ENCODE peak calls at places on chromosomes 2 and 18, in six cellular contexts. One of them, this sample, is unnamed.

GRCh38 chr2:178811901-178812300 is 4.7 kb upstream of the TTN start:
- DNase-seq in fibroblast of pulmonary artery: no peak
- DNase-seq in astrocyte: peak; percentile 68
- DNase-seq in A549: no peak
- DNase-seq in GM10248: no peak
- DNase-seq in bronchial epithelial cell: no peak
- DNase-seq in this sample: no peak

GRCh38 chr2:182301093-182301492 is 125.7 kb downstream of the PDE1A start:
- DNase-seq in bronchial epithelial cell: peak; percentile 38
- DNase-seq in A549: peak; percentile 6
- DNase-seq in astrocyte: no peak
- DNase-seq in GM10248: no peak
- DNase-seq in fibroblast of pulmonary artery: peak; percentile 61
- DNase-seq in this sample: peak; percentile 62

GRCh38 chr2:171957061-171957460 is 34.8 kb downstream of the HAT1 start:
- DNase-seq in A549: peak; percentile 16
- DNase-seq in fibroblast of pulmonary artery: peak; percentile 8
- DNase-seq in astrocyte: no peak
- DNase-seq in bronchial epithelial cell: no peak
- DNase-seq in GM10248: no peak
- DNase-seq in this sample: peak; percentile 27

GRCh38 chr2:239293450-239294430 is 107.1 kb downstream of the HDAC4 start:
- DNase-seq in fibroblast of pulmonary artery: no peak
- DNase-seq in A549: no peak
- DNase-seq in bronchial epithelial cell: no peak
- DNase-seq in GM10248: peak; percentile 57
- DNase-seq in astrocyte: no peak
- DNase-seq in this sample: no peak

GRCh38 chr2:20496477-20496876 is 49.6 kb downstream of the RHOB start:
- DNase-seq in bronchial epithelial cell: no peak
- DNase-seq in GM10248: no peak
- DNase-seq in fibroblast of pulmonary artery: no peak
- DNase-seq in astrocyte: no peak
- DNase-seq in A549: no peak
- DNase-seq in this sample: no peak

GRCh38 chr2:98399112-98399511 is 45.5 kb upstream of the INPP4A start:
- DNase-seq in fibroblast of pulmonary artery: no peak
- DNase-seq in GM10248: no peak
- DNase-seq in astrocyte: no peak
- DNase-seq in A549: no peak
- DNase-seq in bronchial epithelial cell: no peak
- DNase-seq in this sample: no peak

GRCh38 chr2:230068658-230069080 is at the start of gene SLC16A14:
- DNase-seq in A549: peak; percentile 63
- DNase-seq in fibroblast of pulmonary artery: peak; percentile 66
- DNase-seq in astrocyte: peak; percentile 53
- DNase-seq in GM10248: peak; percentile 20
- DNase-seq in bronchial epithelial cell: peak; percentile 63
- DNase-seq in this sample: peak; percentile 67

GRCh38 chr2:126655066-126655465 is 892 bp upstream of the GYPC start:
- DNase-seq in A549: no peak
- DNase-seq in GM10248: no peak
- DNase-seq in astrocyte: no peak
- DNase-seq in fibroblast of pulmonary artery: peak; percentile 21
- DNase-seq in bronchial epithelial cell: no peak
- DNase-seq in this sample: no peak

GRCh38 chr2:180124273-180124881 is 117.3 kb upstream of the CWC22 start:
- DNase-seq in A549: peak; percentile 53
- DNase-seq in GM10248: peak; percentile 39
- DNase-seq in astrocyte: peak; percentile 37
- DNase-seq in fibroblast of pulmonary artery: peak; percentile 82
- DNase-seq in bronchial epithelial cell: peak; percentile 64
- DNase-seq in this sample: peak; percentile 71

GRCh38 chr2:146837857-146838256 is 1007.0 kb upstream of the ACVR2A start:
- DNase-seq in bronchial epithelial cell: peak; percentile 95
- DNase-seq in GM10248: no peak
- DNase-seq in A549: no peak
- DNase-seq in astrocyte: peak; percentile 22
- DNase-seq in fibroblast of pulmonary artery: peak; percentile 24
- DNase-seq in this sample: peak; percentile 80

GRCh38 chr2:148298201-148298600 is 277.3 kb downstream of the MBD5 start:
- DNase-seq in GM10248: no peak
- DNase-seq in astrocyte: peak; percentile 26
- DNase-seq in bronchial epithelial cell: peak; percentile 36
- DNase-seq in fibroblast of pulmonary artery: peak; percentile 41
- DNase-seq in A549: no peak
- DNase-seq in this sample: peak; percentile 48

GRCh38 chr18:13539843-13540535 is 186.4 kb downstream of the FAM210A start:
- DNase-seq in GM10248: no peak
- DNase-seq in A549: peak; percentile 38
- DNase-seq in fibroblast of pulmonary artery: no peak
- DNase-seq in bronchial epithelial cell: no peak
- DNase-seq in astrocyte: no peak
- DNase-seq in this sample: no peak

GRCh38 chr2:219457784-219458369 is 23.2 kb downstream of the SPEG start:
- DNase-seq in A549: peak; percentile 24
- DNase-seq in astrocyte: no peak
- DNase-seq in bronchial epithelial cell: peak; percentile 65
- DNase-seq in fibroblast of pulmonary artery: no peak
- DNase-seq in GM10248: no peak
- DNase-seq in this sample: peak; percentile 55

GRCh38 chr2:190649798-190650390 is 1.0 kb downstream of the NAB1 start:
- DNase-seq in bronchial epithelial cell: peak; percentile 36
- DNase-seq in fibroblast of pulmonary artery: peak; percentile 52
- DNase-seq in astrocyte: no peak
- DNase-seq in A549: peak; percentile 46
- DNase-seq in GM10248: no peak
- DNase-seq in this sample: peak; percentile 49

GRCh38 chr2:126664234-126664633 is 8.3 kb downstream of the GYPC start:
- DNase-seq in bronchial epithelial cell: no peak
- DNase-seq in fibroblast of pulmonary artery: no peak
- DNase-seq in A549: no peak
- DNase-seq in GM10248: peak; percentile 68
- DNase-seq in astrocyte: no peak
- DNase-seq in this sample: no peak

GRCh38 chr2:21011876-21012556 is 31.9 kb downstream of the APOB start:
- DNase-seq in astrocyte: no peak
- DNase-seq in fibroblast of pulmonary artery: no peak
- DNase-seq in bronchial epithelial cell: no peak
- DNase-seq in GM10248: no peak
- DNase-seq in A549: no peak
- DNase-seq in this sample: no peak

GRCh38 chr2:73979021-73979420 is 5.7 kb upstream of the TET3 start:
- DNase-seq in GM10248: peak; percentile 67
- DNase-seq in astrocyte: no peak
- DNase-seq in bronchial epithelial cell: no peak
- DNase-seq in fibroblast of pulmonary artery: peak; percentile 40
- DNase-seq in A549: no peak
- DNase-seq in this sample: peak; percentile 41

GRCh38 chr2:96359310-96359709 is 23.7 kb downstream of the NCAPH start:
- DNase-seq in A549: peak; percentile 29
- DNase-seq in astrocyte: no peak
- DNase-seq in GM10248: no peak
- DNase-seq in fibroblast of pulmonary artery: no peak
- DNase-seq in bronchial epithelial cell: no peak
- DNase-seq in this sample: no peak

GRCh38 chr2:150552421-150552820 is 65.0 kb upstream of the RND3 start:
- DNase-seq in GM10248: no peak
- DNase-seq in fibroblast of pulmonary artery: no peak
- DNase-seq in astrocyte: no peak
- DNase-seq in bronchial epithelial cell: no peak
- DNase-seq in A549: no peak
- DNase-seq in this sample: no peak

GRCh38 chr2:42360493-42360889 is 526 bp downstream of the COX7A2L start:
- DNase-seq in bronchial epithelial cell: no peak
- DNase-seq in GM10248: no peak
- DNase-seq in A549: no peak
- DNase-seq in fibroblast of pulmonary artery: no peak
- DNase-seq in astrocyte: no peak
- DNase-seq in this sample: no peak

GRCh38 chr2:70258532-70258875 is 567 bp downstream of the PCYOX1 start:
- DNase-seq in fibroblast of pulmonary artery: peak; percentile 55
- DNase-seq in bronchial epithelial cell: peak; percentile 29
- DNase-seq in A549: peak; percentile 34
- DNase-seq in GM10248: peak; percentile 20
- DNase-seq in astrocyte: no peak
- DNase-seq in this sample: no peak

GRCh38 chr2:11290211-11290610 is 54.2 kb downstream of the ROCK2 start:
- DNase-seq in A549: no peak
- DNase-seq in GM10248: no peak
- DNase-seq in astrocyte: no peak
- DNase-seq in bronchial epithelial cell: no peak
- DNase-seq in fibroblast of pulmonary artery: no peak
- DNase-seq in this sample: no peak

GRCh38 chr18:54717673-54718435 is 110.4 kb upstream of the RAB27B start:
- DNase-seq in bronchial epithelial cell: no peak
- DNase-seq in A549: no peak
- DNase-seq in astrocyte: peak; percentile 35
- DNase-seq in GM10248: peak; percentile 22
- DNase-seq in fibroblast of pulmonary artery: peak; percentile 18
- DNase-seq in this sample: no peak

GRCh38 chr2:108640731-108641130 is 78.6 kb upstream of the RANBP2 start:
- DNase-seq in bronchial epithelial cell: peak; percentile 90
- DNase-seq in GM10248: no peak
- DNase-seq in A549: peak; percentile 49
- DNase-seq in astrocyte: peak; percentile 94
- DNase-seq in fibroblast of pulmonary artery: peak; percentile 90
- DNase-seq in this sample: peak; percentile 72

GRCh38 chr2:227802882-227803281 is 10.8 kb upstream of the CCL20 start:
- DNase-seq in fibroblast of pulmonary artery: no peak
- DNase-seq in astrocyte: no peak
- DNase-seq in bronchial epithelial cell: no peak
- DNase-seq in GM10248: no peak
- DNase-seq in A549: no peak
- DNase-seq in this sample: no peak

GRCh38 chr2:54456526-54457325 is 599 bp downstream of the SPTBN1 start:
- DNase-seq in astrocyte: peak; percentile 17
- DNase-seq in fibroblast of pulmonary artery: peak; percentile 44
- DNase-seq in GM10248: peak; percentile 55
- DNase-seq in bronchial epithelial cell: no peak
- DNase-seq in A549: peak; percentile 42
- DNase-seq in this sample: peak; percentile 26

GRCh38 chr2:54455584-54456525 is at the start of gene SPTBN1:
- DNase-seq in A549: peak; percentile 91
- DNase-seq in astrocyte: peak; percentile 87
- DNase-seq in bronchial epithelial cell: peak; percentile 32
- DNase-seq in fibroblast of pulmonary artery: peak; percentile 94
- DNase-seq in GM10248: peak; percentile 52
- DNase-seq in this sample: peak; percentile 44

GRCh38 chr2:54454922-54455583 is 1.1 kb upstream of the SPTBN1 start:
- DNase-seq in bronchial epithelial cell: no peak
- DNase-seq in GM10248: no peak
- DNase-seq in astrocyte: no peak
- DNase-seq in fibroblast of pulmonary artery: no peak
- DNase-seq in A549: no peak
- DNase-seq in this sample: no peak

GRCh38 chr2:54459037-54459441 is 2.9 kb downstream of the SPTBN1 start:
- DNase-seq in GM10248: no peak
- DNase-seq in fibroblast of pulmonary artery: peak; percentile 73
- DNase-seq in bronchial epithelial cell: no peak
- DNase-seq in astrocyte: peak; percentile 48
- DNase-seq in A549: peak; percentile 32
- DNase-seq in this sample: peak; percentile 25

DNA sequence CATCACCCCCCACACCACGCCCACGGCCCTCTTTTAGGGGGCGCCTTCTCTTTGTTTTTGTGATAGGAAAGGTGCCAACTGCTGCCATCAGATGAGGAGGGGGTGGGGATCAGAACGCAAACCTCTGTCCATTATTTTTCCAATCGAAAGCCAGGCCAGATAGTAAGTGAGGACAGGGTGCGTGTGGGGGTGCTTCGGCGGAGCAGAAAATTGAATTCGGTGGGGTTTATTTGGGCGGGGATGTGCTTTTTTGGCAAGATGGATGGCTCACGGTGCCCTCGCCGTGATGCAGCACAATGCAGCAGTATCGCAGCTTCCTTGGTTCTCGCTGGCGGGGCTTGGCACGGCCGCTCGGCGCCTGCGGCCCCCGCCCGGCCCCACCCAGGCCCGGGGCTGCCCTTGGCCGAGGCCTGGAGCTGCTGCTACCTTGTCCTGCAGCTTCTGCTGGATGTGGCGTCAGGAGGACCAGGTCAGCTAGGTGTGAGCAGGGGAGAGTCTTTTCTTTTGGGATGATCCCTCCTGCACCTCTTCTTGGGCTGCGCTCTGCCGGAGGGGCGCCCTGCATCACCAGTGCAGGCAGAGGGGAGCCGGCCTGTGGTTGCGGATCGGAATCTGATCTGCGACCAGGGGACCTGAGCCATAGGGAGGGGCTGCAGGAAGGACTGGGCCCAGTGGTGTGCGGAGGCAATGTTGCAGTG is 1.3 kb downstream of the SPTBN1 start:
- DNase-seq in fibroblast of pulmonary artery: no peak
- DNase-seq in GM10248: no peak
- DNase-seq in astrocyte: no peak
- DNase-seq in bronchial epithelial cell: no peak
- DNase-seq in A549: peak; percentile 39
- DNase-seq in this sample: no peak
- TF ChIP-seq CTCF in fibroblast of pulmonary artery: no peak
- TF ChIP-seq CTCF in GM10248: no peak
- TF ChIP-seq CTCF in astrocyte: no peak
- TF ChIP-seq CTCF in bronchial epithelial cell: no peak
- TF ChIP-seq CTCF in A549: no peak
- TF ChIP-seq CTCF in this sample: no peak

DNA sequence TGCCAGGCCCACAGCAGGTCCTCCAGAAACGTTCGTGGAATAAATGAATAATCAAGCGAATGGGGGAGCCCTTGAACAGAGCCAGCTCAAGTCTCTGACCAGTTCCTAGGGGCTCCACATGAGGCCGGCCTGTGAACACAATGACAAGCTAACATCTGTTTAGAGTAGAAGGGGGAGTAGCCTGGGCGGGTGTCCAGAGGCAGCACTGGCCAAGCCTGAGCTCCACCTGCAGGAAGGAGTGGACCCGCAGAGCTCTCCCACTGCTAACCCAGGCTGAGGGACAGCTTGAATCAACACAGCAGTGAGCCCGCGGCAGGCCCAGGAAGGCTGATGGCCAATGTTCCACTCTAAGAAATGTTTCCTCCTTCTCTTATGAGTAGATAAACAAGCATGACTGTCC is 234.8 kb upstream of the RAB6C start:
- DNase-seq in astrocyte: no peak
- DNase-seq in A549: no peak
- DNase-seq in fibroblast of pulmonary artery: no peak
- DNase-seq in bronchial epithelial cell: no peak
- DNase-seq in GM10248: no peak
- DNase-seq in this sample: no peak
- TF ChIP-seq CTCF in astrocyte: no peak
- TF ChIP-seq CTCF in A549: no peak
- TF ChIP-seq CTCF in fibroblast of pulmonary artery: no peak
- TF ChIP-seq CTCF in bronchial epithelial cell: no peak
- TF ChIP-seq CTCF in GM10248: no peak
- TF ChIP-seq CTCF in this sample: no peak

GRCh38 chr2:8583400-8584173 is 98.3 kb upstream of the ID2 start:
- DNase-seq in GM10248: peak; percentile 96
- DNase-seq in bronchial epithelial cell: peak; percentile 60
- DNase-seq in fibroblast of pulmonary artery: no peak
- DNase-seq in astrocyte: peak; percentile 60
- DNase-seq in A549: peak; percentile 42
- DNase-seq in this sample: no peak
- TF ChIP-seq CTCF in GM10248: no peak
- TF ChIP-seq CTCF in bronchial epithelial cell: no peak
- TF ChIP-seq CTCF in fibroblast of pulmonary artery: no peak
- TF ChIP-seq CTCF in astrocyte: no peak
- TF ChIP-seq CTCF in A549: no peak
- TF ChIP-seq CTCF in this sample: no peak

GRCh38 chr2:137467246-137467862 is 496.9 kb upstream of the HNMT start:
- DNase-seq in fibroblast of pulmonary artery: peak; percentile 15
- DNase-seq in astrocyte: peak; percentile 1
- DNase-seq in A549: peak; percentile 29
- DNase-seq in GM10248: peak; percentile 14
- DNase-seq in bronchial epithelial cell: peak; percentile 53
- DNase-seq in this sample: peak; percentile 73
- TF ChIP-seq CTCF in fibroblast of pulmonary artery: peak; percentile 40
- TF ChIP-seq CTCF in astrocyte: peak; percentile 64
- TF ChIP-seq CTCF in A549: peak; percentile 35
- TF ChIP-seq CTCF in GM10248: peak; percentile 54
- TF ChIP-seq CTCF in bronchial epithelial cell: peak; percentile 68
- TF ChIP-seq CTCF in this sample: peak; percentile 60

This sample was measured in MCF 10A.